ENCODE peak calls at places on chromosomes 16 and 17, in seven cellular contexts. B, E, Q, X, G, C and N are unnamed samples.

GRCh38 chr17:27076814-27077213 is 217.1 kb upstream of the WSB1 start:
- DNase-seq in X (no peak), Q (no peak), G (no peak), C (no peak), E (no peak), B (no peak), N (no peak)

GRCh38 chr17:21756856-21757619 is 64.7 kb downstream of the KCNJ18 start:
- DNase-seq in Q (no peak), C (no peak), E (no peak), X (no peak), G (no peak), B (no peak), N (no peak)

GRCh38 chr16:54507091-54507490 is 220.5 kb upstream of the IRX3 start:
- DNase-seq in E (no peak), C (no peak), G (no peak), Q (peak), B (no peak), X (no peak), N (peak)

GRCh38 chr17:74272731-74273201 is 1.3 kb upstream of the DNAI2 start:
- DNase-seq in Q (peak), E (no peak), G (no peak), X (no peak), B (no peak), C (no peak), N (no peak)

GRCh38 chr16:4309833-4310266 is 6.0 kb upstream of the GLIS2 start:
- DNase-seq in C (peak), G (peak), Q (peak), B (peak), X (peak), E (no peak), N (peak)

GRCh38 chr16:67547423-67548264 is 14.7 kb upstream of the CTCF start:
- DNase-seq in E (no peak), C (peak), Q (no peak), X (peak), B (no peak), G (no peak), N (peak)

GRCh38 chr17:59851431-59852375 is 41.0 kb downstream of the TUBD1 start:
- DNase-seq in B (no peak), X (no peak), E (no peak), C (no peak), G (peak), Q (peak), N (no peak)

GRCh38 chr16:56481468-56482112 is 30.2 kb downstream of the OGFOD1 start:
- DNase-seq in E (no peak), B (no peak), G (no peak), Q (no peak), X (no peak), C (no peak), N (no peak)

GRCh38 chr17:64084086-64084939 is 45.6 kb downstream of the ERN1 start:
- DNase-seq in Q (peak), G (peak), X (no peak), E (no peak), C (peak), B (no peak), N (peak)

GRCh38 chr17:18319604-18320256 is 4.6 kb downstream of the SMCR8 start:
- DNase-seq in G (peak), E (no peak), C (no peak), Q (peak), X (peak), B (peak), N (peak)

GRCh38 chr16:376817-377418 is 4.9 kb downstream of the PGAP6 start:
- DNase-seq in G (no peak), E (no peak), X (no peak), C (no peak), Q (no peak), B (no peak), N (no peak)

GRCh38 chr17:58335061-58335731 is 6.6 kb upstream of the TSPOAP1 start:
- DNase-seq in G (no peak), X (peak), Q (no peak), B (no peak), C (no peak), E (no peak), N (no peak)

GRCh38 chr17:27424941-27425340 is 31.3 kb upstream of the KSR1 start:
- DNase-seq in X (no peak), G (no peak), C (no peak), Q (no peak), B (no peak), E (no peak), N (no peak)

GRCh38 chr16:361341-361871 is 8.9 kb upstream of the AXIN1 start:
- DNase-seq in E (no peak), Q (no peak), B (no peak), X (no peak), G (no peak), C (no peak), N (peak)

GRCh38 chr17:82890339-82890730 is 50.5 kb upstream of the ZNF750 start:
- DNase-seq in Q (no peak), C (no peak), G (no peak), X (no peak), E (no peak), B (no peak), N (no peak)